ENCODE peak calls at places on chromosomes 13 and 19, in six cellular contexts. T is PC-3, L is adrenal gland, J is cardiac muscle cell, O is heart right ventricle, K is body of pancreas. E is an unnamed sample.
A peak's percentile ranks its signal among the peaks of the same experiment; 100 is the strongest.

GRCh38 chr19:7500811-7501450 is 12.1 kb upstream of the PEX11G start:
- DNase-seq in L (peak; percentile 79), O (no peak), T (peak; percentile 83), K (peak; percentile 82), J (peak; percentile 78), E (no peak)

GRCh38 chr19:40512473-40513344 is 45.9 kb downstream of the SPTBN4 start:
- DNase-seq in T (no peak), K (peak; percentile 34), J (peak; percentile 70), L (peak; percentile 32), O (no peak), E (no peak)

GRCh38 chr13:35285677-35286076 is 190.8 kb downstream of the MAB21L1 start:
- DNase-seq in J (peak; percentile 26), T (no peak), K (no peak), O (no peak), L (no peak), E (no peak)

GRCh38 chr19:11548315-11548700 is 9.7 kb downstream of the CNN1 start:
- DNase-seq in L (no peak), T (no peak), J (no peak), K (no peak), O (no peak), E (no peak)

GRCh38 chr13:33172400-33172799 is 113.2 kb downstream of the STARD13 start:
- DNase-seq in J (no peak), K (no peak), T (no peak), L (no peak), O (no peak), E (no peak)

GRCh38 chr19:10651821-10652220 is 2.3 kb upstream of the ILF3 start:
- DNase-seq in T (no peak), J (no peak), L (no peak), K (no peak), O (no peak), E (no peak)

GRCh38 chr13:83881917-83882625 is at the start of gene SLITRK1:
- DNase-seq in T (no peak), O (peak; percentile 29), K (peak; percentile 88), J (peak; percentile 91), L (peak; percentile 44), E (peak; percentile 19)

GRCh38 chr13:44271915-44272341 is 101.7 kb upstream of the SERP2 start:
- DNase-seq in T (no peak), L (no peak), J (peak; percentile 49), K (peak; percentile 13), O (peak; percentile 37), E (no peak)

GRCh38 chr19:48631254-48631653 is 5.9 kb downstream of the DBP start:
- DNase-seq in O (no peak), T (no peak), K (no peak), L (no peak), J (no peak), E (no peak)

GRCh38 chr13:50873481-50873880 is 30.0 kb upstream of the DLEU7 start:
- DNase-seq in T (peak; percentile 3), O (no peak), J (peak; percentile 8), K (no peak), L (no peak), E (no peak)

GRCh38 chr13:57470491-57470890 is 161.1 kb upstream of the PCDH17 start:
- DNase-seq in T (no peak), L (no peak), J (no peak), O (no peak), K (no peak), E (no peak)

GRCh38 chr13:110644892-110645521 is 29.7 kb downstream of the NAXD start:
- DNase-seq in T (peak; percentile 29), O (peak; percentile 62), L (peak; percentile 85), J (peak; percentile 80), K (peak; percentile 61), E (no peak)

GRCh38 chr19:16584825-16585801 is 12.9 kb upstream of the SLC35E1 start:
- DNase-seq in J (no peak), K (no peak), T (no peak), O (no peak), L (no peak), E (no peak)

GRCh38 chr19:35528218-35529038 is at the start of gene SBSN:
- DNase-seq in O (no peak), K (no peak), L (no peak), J (no peak), T (peak; percentile 48), E (peak; percentile 18)

GRCh38 chr13:39531646-39532045 is 71.3 kb downstream of the LHFPL6 start:
- DNase-seq in T (peak; percentile 40), J (no peak), O (no peak), K (no peak), L (no peak), E (no peak)

GRCh38 chr19:13164370-13165090 is 14.3 kb downstream of the IER2 start:
- DNase-seq in O (peak; percentile 89), L (peak; percentile 55), J (peak; percentile 57), K (peak; percentile 52), T (peak; percentile 75), E (no peak)

GRCh38 chr19:20423381-20424207 is 142.0 kb downstream of the ZNF737 start:
- DNase-seq in O (peak; percentile 52), L (peak; percentile 70), K (peak; percentile 78), J (peak; percentile 60), T (peak; percentile 2), E (no peak)

GRCh38 chr19:43639507-43640423 is at the start of gene CADM4:
- DNase-seq in J (peak; percentile 71), L (peak; percentile 29), O (peak; percentile 16), K (peak; percentile 57), T (no peak), E (no peak)

GRCh38 chr13:29428992-29429315 is 166.5 kb downstream of the SLC7A1 start:
- DNase-seq in L (no peak), T (no peak), J (no peak), K (no peak), O (no peak), E (no peak)

GRCh38 chr19:15379996-15380647 is 535 bp upstream of the AKAP8 start:
- DNase-seq in J (peak; percentile 69), T (peak; percentile 67), L (peak; percentile 55), K (peak; percentile 49), O (peak; percentile 49), E (no peak)

GRCh38 chr13:99376132-99376531 is 68.9 kb upstream of the GPR183 start:
- DNase-seq in K (no peak), L (peak; percentile 42), T (no peak), J (no peak), O (no peak), E (no peak)

GRCh38 chr13:42377640-42378382 is 105.9 kb downstream of the AKAP11 start:
- DNase-seq in T (no peak), O (no peak), J (no peak), K (no peak), L (no peak), E (no peak)

GRCh38 chr13:44752184-44752583 is 176.1 kb upstream of the TSC22D1 start:
- DNase-seq in K (no peak), T (no peak), J (no peak), O (no peak), L (peak; percentile 71), E (no peak)

GRCh38 chr19:34504809-34505291 is 23.3 kb downstream of the WTIP start:
- DNase-seq in O (no peak), K (no peak), J (no peak), L (no peak), T (no peak), E (no peak)

GRCh38 chr19:37987356-37988332 is 80.6 kb downstream of the SIPA1L3 start:
- DNase-seq in O (no peak), J (no peak), K (no peak), T (no peak), L (no peak), E (no peak)
- TF ChIP-seq CTCF in O (no peak), J (peak; percentile 26), K (no peak), T (peak; percentile 14), L (no peak), E (peak; percentile 13)

GRCh38 chr19:55146648-55147218 is 2.3 kb downstream of the TNNT1 start:
- DNase-seq in O (no peak), K (no peak), L (no peak), T (peak; percentile 84), J (peak; percentile 37), E (no peak)

GRCh38 chr19:55137915-55138314 is 11.1 kb downstream of the TNNT1 start:
- DNase-seq in L (no peak), J (no peak), K (no peak), T (no peak), O (no peak), E (no peak)

GRCh38 chr19:55145241-55145640 is 3.8 kb downstream of the TNNT1 start:
- DNase-seq in K (no peak), O (no peak), J (no peak), L (no peak), T (no peak), E (no peak)

GRCh38 chr19:55146078-55146647 is 2.8 kb downstream of the TNNT1 start:
- DNase-seq in K (no peak), T (peak; percentile 81), J (no peak), L (no peak), O (no peak), E (no peak)

GRCh38 chr19:55141696-55142095 is 7.3 kb downstream of the TNNT1 start:
- DNase-seq in T (no peak), J (no peak), K (no peak), L (no peak), O (no peak), E (no peak)
- H3K4me3 ChIP-seq in T (no peak overlapping the region), J (no peak overlapping the region), K (no peak overlapping the region), L (no peak overlapping the region), O (no peak overlapping the region), E (no peak overlapping the region)

GRCh38 chr19:49861127-49861526 is 6.2 kb downstream of the PNKP start:
- DNase-seq in T (no peak), O (no peak), K (no peak), L (peak; percentile 88), J (no peak), E (no peak)
- H3K36me3 ChIP-seq in T (peaks cover 54% of the 10 kb centered on the region), O (peaks cover 75% of the 10 kb centered on the region), K (peaks cover 17% of the 10 kb centered on the region), L (peaks cover 74% of the 10 kb centered on the region), J (peaks cover 45% of the 10 kb centered on the region), E (peaks cover 51% of the 10 kb centered on the region)

DNA sequence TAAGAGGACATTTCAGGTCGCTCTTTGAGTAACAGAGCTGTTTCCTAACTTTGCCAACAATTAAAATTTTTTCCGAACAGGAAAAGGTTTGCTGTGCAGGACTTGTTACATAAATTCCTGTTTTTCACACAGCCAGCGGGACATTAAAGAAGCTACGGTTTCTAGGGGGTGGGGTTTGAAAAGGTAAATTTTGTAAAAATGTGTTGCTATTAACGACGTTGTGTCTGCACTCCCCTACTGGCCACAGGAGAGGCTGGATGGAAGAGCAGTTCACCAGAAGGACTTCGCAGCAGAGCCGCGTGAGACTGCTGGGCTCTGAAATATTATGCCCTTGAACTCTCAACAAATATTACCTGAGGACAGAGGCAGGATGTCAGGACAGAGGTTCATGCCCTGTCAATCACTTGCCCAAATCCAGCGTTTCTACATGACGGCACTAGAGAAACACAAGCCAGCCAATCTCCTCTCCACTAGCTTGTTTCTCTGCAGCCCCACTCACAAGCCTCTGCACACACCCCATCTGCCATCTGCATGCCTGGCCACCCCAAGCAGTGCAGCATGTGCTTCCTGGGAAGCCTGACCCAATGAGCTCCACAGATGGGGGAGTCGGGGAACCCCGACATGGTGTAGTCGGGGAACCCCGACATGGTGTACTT is 102.0 kb downstream of the FOXO1 start:
- DNase-seq in T (no peak), K (no peak), L (peak; percentile 47), O (no peak), J (no peak), E (no peak)
- TF ChIP-seq CTCF in T (no peak), K (peak; percentile 38), L (peak; percentile 50), O (peak; percentile 16), J (peak; percentile 29), E (no peak)

GRCh38 chr19:38304866-38305429 is 897 bp downstream of the C19orf33 start:
- DNase-seq in K (peak; percentile 92), J (peak; percentile 92), O (peak; percentile 32), L (peak; percentile 27), T (peak; percentile 95), E (no peak)
- H3K4me3 ChIP-seq in K (no peak overlapping the region), J (no peak overlapping the region), O (peak overlapping the region; percentile 26), L (no peak overlapping the region), T (peak overlapping the region; percentile 84), E (no peak overlapping the region)